ENCODE peak calls at places on chromosomes 4 and X, in six cellular contexts. One of them, this sample, is unnamed.

GRCh38 chr4:37473807-37474206 is 212.4 kb downstream of the RELL1 start:
- DNase-seq in upper lobe of left lung: no peak
- DNase-seq in spleen: no peak
- DNase-seq in HCT116: no peak
- DNase-seq in stomach: no peak
- DNase-seq in sigmoid colon: no peak
- DNase-seq in this sample: no peak

GRCh38 chr4:147518846-147519767 is 38.2 kb downstream of the EDNRA start:
- DNase-seq in upper lobe of left lung: no peak
- DNase-seq in HCT116: peak; percentile 59
- DNase-seq in spleen: no peak
- DNase-seq in sigmoid colon: no peak
- DNase-seq in stomach: peak; percentile 68
- DNase-seq in this sample: no peak

GRCh38 chr4:115101675-115102074 is 11.7 kb downstream of the NDST4 start:
- DNase-seq in spleen: no peak
- DNase-seq in stomach: no peak
- DNase-seq in sigmoid colon: no peak
- DNase-seq in upper lobe of left lung: no peak
- DNase-seq in HCT116: no peak
- DNase-seq in this sample: no peak

GRCh38 chrX:14927391-14927790 is 54.2 kb downstream of the MOSPD2 start:
- DNase-seq in stomach: no peak
- DNase-seq in upper lobe of left lung: no peak
- DNase-seq in spleen: no peak
- DNase-seq in sigmoid colon: no peak
- DNase-seq in HCT116: no peak
- DNase-seq in this sample: no peak

GRCh38 chr4:150002561-150002960 is 75.7 kb upstream of the DCLK2 start:
- DNase-seq in stomach: no peak
- DNase-seq in HCT116: no peak
- DNase-seq in spleen: no peak
- DNase-seq in sigmoid colon: no peak
- DNase-seq in upper lobe of left lung: no peak
- DNase-seq in this sample: no peak

GRCh38 chr4:180456928-180457327 is 1786.3 kb upstream of the TENM3 start:
- DNase-seq in upper lobe of left lung: no peak
- DNase-seq in HCT116: no peak
- DNase-seq in spleen: no peak
- DNase-seq in stomach: no peak
- DNase-seq in sigmoid colon: no peak
- DNase-seq in this sample: no peak

GRCh38 chrX:77061533-77061932 is 385.7 kb upstream of the FGF16 start:
- DNase-seq in HCT116: no peak
- DNase-seq in upper lobe of left lung: no peak
- DNase-seq in spleen: no peak
- DNase-seq in sigmoid colon: no peak
- DNase-seq in stomach: no peak
- DNase-seq in this sample: no peak

GRCh38 chr4:304987-305680 is at the start of gene ZNF732:
- DNase-seq in spleen: no peak
- DNase-seq in HCT116: no peak
- DNase-seq in sigmoid colon: no peak
- DNase-seq in upper lobe of left lung: peak; percentile 72
- DNase-seq in stomach: no peak
- DNase-seq in this sample: no peak

GRCh38 chr4:26067035-26067434 is 153.0 kb downstream of the SMIM20 start:
- DNase-seq in sigmoid colon: no peak
- DNase-seq in upper lobe of left lung: no peak
- DNase-seq in stomach: no peak
- DNase-seq in HCT116: no peak
- DNase-seq in spleen: no peak
- DNase-seq in this sample: no peak

GRCh38 chrX:153722704-153723350 is 1.4 kb downstream of the BCAP31 start:
- DNase-seq in upper lobe of left lung: no peak
- DNase-seq in spleen: peak; percentile 76
- DNase-seq in HCT116: no peak
- DNase-seq in stomach: no peak
- DNase-seq in sigmoid colon: no peak
- DNase-seq in this sample: no peak

GRCh38 chr4:113008726-113009125 is 40.7 kb upstream of the ANK2 start:
- DNase-seq in upper lobe of left lung: no peak
- DNase-seq in HCT116: no peak
- DNase-seq in spleen: no peak
- DNase-seq in stomach: no peak
- DNase-seq in sigmoid colon: no peak
- DNase-seq in this sample: no peak

GRCh38 chr4:88804234-88804633 is 106.6 kb upstream of the NAP1L5 start:
- DNase-seq in HCT116: no peak
- DNase-seq in stomach: no peak
- DNase-seq in upper lobe of left lung: no peak
- DNase-seq in sigmoid colon: no peak
- DNase-seq in spleen: no peak
- DNase-seq in this sample: no peak

GRCh38 chrX:27680726-27681125 is 90.6 kb downstream of the DCAF8L2 start:
- DNase-seq in HCT116: no peak
- DNase-seq in spleen: no peak
- DNase-seq in upper lobe of left lung: no peak
- DNase-seq in stomach: no peak
- DNase-seq in sigmoid colon: no peak
- DNase-seq in this sample: no peak

GRCh38 chrX:119189586-119189985 is 46.5 kb upstream of the PGRMC1 start:
- DNase-seq in stomach: no peak
- DNase-seq in spleen: no peak
- DNase-seq in sigmoid colon: peak; percentile 81
- DNase-seq in HCT116: no peak
- DNase-seq in upper lobe of left lung: no peak
- DNase-seq in this sample: no peak

GRCh38 chr4:80103615-80104014 is 30.6 kb upstream of the ANTXR2 start:
- DNase-seq in upper lobe of left lung: no peak
- DNase-seq in sigmoid colon: no peak
- DNase-seq in HCT116: no peak
- DNase-seq in spleen: no peak
- DNase-seq in stomach: no peak
- DNase-seq in this sample: no peak

GRCh38 chrX:9966775-9967408 is at the start of gene CLDN34:
- DNase-seq in HCT116: no peak
- DNase-seq in stomach: no peak
- DNase-seq in upper lobe of left lung: no peak
- DNase-seq in sigmoid colon: no peak
- DNase-seq in spleen: no peak
- DNase-seq in this sample: no peak

GRCh38 chr4:154660052-154660451 is 47.6 kb upstream of the FGG start:
- DNase-seq in sigmoid colon: no peak
- DNase-seq in stomach: no peak
- DNase-seq in spleen: no peak
- DNase-seq in HCT116: no peak
- DNase-seq in upper lobe of left lung: no peak
- DNase-seq in this sample: no peak

GRCh38 chr4:6606465-6607235 is 31.7 kb downstream of the MAN2B2 start:
- DNase-seq in spleen: no peak
- DNase-seq in sigmoid colon: no peak
- DNase-seq in stomach: no peak
- DNase-seq in HCT116: no peak
- DNase-seq in upper lobe of left lung: no peak
- DNase-seq in this sample: no peak
- TF ChIP-seq POLR2A in spleen: no peak
- TF ChIP-seq POLR2A in sigmoid colon: no peak
- TF ChIP-seq POLR2A in stomach: no peak
- TF ChIP-seq POLR2A in HCT116: no peak
- TF ChIP-seq POLR2A in upper lobe of left lung: no peak
- TF ChIP-seq POLR2A in this sample: no peak

GRCh38 chr4:140042634-140043033 is 111.3 kb downstream of the MAML3 start:
- DNase-seq in HCT116: no peak
- DNase-seq in stomach: no peak
- DNase-seq in spleen: no peak
- DNase-seq in upper lobe of left lung: no peak
- DNase-seq in sigmoid colon: no peak
- DNase-seq in this sample: no peak

GRCh38 chr4:140031706-140032105 is 122.3 kb downstream of the MAML3 start:
- DNase-seq in upper lobe of left lung: no peak
- DNase-seq in sigmoid colon: no peak
- DNase-seq in stomach: no peak
- DNase-seq in spleen: no peak
- DNase-seq in HCT116: no peak
- DNase-seq in this sample: no peak

GRCh38 chr4:140038031-140038533 is 115.9 kb downstream of the MAML3 start:
- DNase-seq in sigmoid colon: no peak
- DNase-seq in stomach: no peak
- DNase-seq in HCT116: no peak
- DNase-seq in spleen: no peak
- DNase-seq in upper lobe of left lung: no peak
- DNase-seq in this sample: no peak

GRCh38 chr4:140037353-140038030 is 116.5 kb downstream of the MAML3 start:
- DNase-seq in upper lobe of left lung: no peak
- DNase-seq in HCT116: no peak
- DNase-seq in stomach: no peak
- DNase-seq in sigmoid colon: no peak
- DNase-seq in spleen: no peak
- DNase-seq in this sample: no peak
- TF ChIP-seq POLR2AphosphoS5 in upper lobe of left lung: no peak
- TF ChIP-seq POLR2AphosphoS5 in HCT116: no peak
- TF ChIP-seq POLR2AphosphoS5 in stomach: no peak
- TF ChIP-seq POLR2AphosphoS5 in sigmoid colon: no peak
- TF ChIP-seq POLR2AphosphoS5 in spleen: no peak
- TF ChIP-seq POLR2AphosphoS5 in this sample: no peak

DNA sequence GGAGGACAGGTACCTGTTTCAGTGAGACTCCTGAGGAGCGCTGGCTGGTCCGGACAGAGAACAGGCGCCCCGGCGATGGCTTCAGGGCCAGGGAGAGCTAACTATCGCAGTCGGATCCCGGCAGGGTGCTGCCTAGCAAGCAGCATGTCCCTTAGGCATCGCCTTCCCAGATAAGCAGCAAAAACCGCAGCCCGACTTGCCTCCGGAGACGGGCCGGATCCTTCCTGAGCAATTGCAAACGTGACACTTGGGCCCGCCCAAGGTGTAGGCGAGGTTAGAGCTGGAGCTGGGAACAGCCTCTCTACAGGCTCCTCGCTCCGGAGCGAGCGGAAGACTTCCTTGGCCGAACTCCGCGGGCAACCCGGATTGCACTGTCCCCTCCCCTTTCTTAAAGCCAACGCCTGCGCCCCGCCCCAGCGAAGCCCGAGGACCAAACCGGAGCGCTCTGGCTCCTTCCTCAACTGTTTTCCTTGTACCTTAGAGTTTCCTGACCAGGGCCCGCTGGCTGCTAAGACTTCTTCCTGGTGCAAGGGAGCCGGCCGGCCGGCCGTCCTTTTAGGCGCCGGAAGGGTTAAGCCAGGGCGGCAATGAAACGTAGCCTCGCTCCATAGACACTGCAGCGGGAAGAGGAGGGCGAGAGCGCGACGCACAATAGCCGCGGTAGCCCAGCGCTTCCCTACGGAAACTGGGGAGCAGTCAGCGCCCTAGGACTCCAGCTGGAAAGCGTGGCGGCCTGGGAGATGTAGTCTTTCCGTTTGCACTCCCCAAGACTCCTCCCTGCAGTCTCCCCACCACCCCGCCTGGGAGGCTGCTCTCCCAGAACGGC is at the start of gene OPHN1:
- DNase-seq in stomach: peak; percentile 82
- DNase-seq in HCT116: peak; percentile 55
- DNase-seq in upper lobe of left lung: peak; percentile 89
- DNase-seq in sigmoid colon: peak; percentile 90
- DNase-seq in spleen: peak; percentile 81
- DNase-seq in this sample: no peak
- TF ChIP-seq POLR2A in stomach: no peak
- TF ChIP-seq POLR2A in HCT116: no peak
- TF ChIP-seq POLR2A in upper lobe of left lung: peak; percentile 15
- TF ChIP-seq POLR2A in sigmoid colon: peak; percentile 42
- TF ChIP-seq POLR2A in spleen: no peak
- TF ChIP-seq POLR2A in this sample: no peak

GRCh38 chrX:71252221-71252620 is 1.7 kb downstream of the ZMYM3 start:
- DNase-seq in HCT116: no peak
- DNase-seq in spleen: no peak
- DNase-seq in upper lobe of left lung: no peak
- DNase-seq in stomach: no peak
- DNase-seq in sigmoid colon: no peak
- DNase-seq in this sample: no peak
- TF ChIP-seq POLR2AphosphoS5 in HCT116: no peak
- TF ChIP-seq POLR2AphosphoS5 in spleen: no peak
- TF ChIP-seq POLR2AphosphoS5 in upper lobe of left lung: no peak
- TF ChIP-seq POLR2AphosphoS5 in stomach: no peak
- TF ChIP-seq POLR2AphosphoS5 in sigmoid colon: no peak
- TF ChIP-seq POLR2AphosphoS5 in this sample: no peak

GRCh38 chr4:17613761-17614415 is 553 bp upstream of the MED28 start:
- DNase-seq in HCT116: no peak
- DNase-seq in sigmoid colon: peak; percentile 76
- DNase-seq in stomach: no peak
- DNase-seq in upper lobe of left lung: no peak
- DNase-seq in spleen: peak; percentile 80
- DNase-seq in this sample: no peak

GRCh38 chr4:17616283-17616682 is 1.8 kb downstream of the MED28 start:
- DNase-seq in sigmoid colon: no peak
- DNase-seq in spleen: no peak
- DNase-seq in stomach: no peak
- DNase-seq in upper lobe of left lung: no peak
- DNase-seq in HCT116: no peak
- DNase-seq in this sample: no peak

GRCh38 chr4:17618926-17619325 is 4.5 kb downstream of the MED28 start:
- DNase-seq in HCT116: no peak
- DNase-seq in upper lobe of left lung: no peak
- DNase-seq in sigmoid colon: no peak
- DNase-seq in spleen: no peak
- DNase-seq in stomach: no peak
- DNase-seq in this sample: no peak

GRCh38 chr4:17619416-17620105 is 5.1 kb downstream of the MED28 start:
- DNase-seq in sigmoid colon: no peak
- DNase-seq in spleen: no peak
- DNase-seq in HCT116: no peak
- DNase-seq in upper lobe of left lung: no peak
- DNase-seq in stomach: no peak
- DNase-seq in this sample: no peak

GRCh38 chr4:17614416-17615299 is at the start of gene MED28:
- DNase-seq in HCT116: peak; percentile 87
- DNase-seq in stomach: peak; percentile 98
- DNase-seq in sigmoid colon: peak; percentile 99
- DNase-seq in upper lobe of left lung: peak; percentile 95
- DNase-seq in spleen: peak; percentile 98
- DNase-seq in this sample: peak; percentile 95
- TF ChIP-seq POLR2A in HCT116: peak; percentile 92
- TF ChIP-seq POLR2A in stomach: peak; percentile 39
- TF ChIP-seq POLR2A in sigmoid colon: peak; percentile 94
- TF ChIP-seq POLR2A in upper lobe of left lung: peak; percentile 88
- TF ChIP-seq POLR2A in spleen: peak; percentile 75
- TF ChIP-seq POLR2A in this sample: peak; percentile 94

GRCh38 chrX:136030357-136031225 is 45.4 kb downstream of the SLC9A6 start:
- DNase-seq in upper lobe of left lung: no peak
- DNase-seq in spleen: no peak
- DNase-seq in HCT116: no peak
- DNase-seq in stomach: no peak
- DNase-seq in sigmoid colon: peak; percentile 94
- DNase-seq in this sample: no peak
- TF ChIP-seq POLR2AphosphoS5 in upper lobe of left lung: no peak
- TF ChIP-seq POLR2AphosphoS5 in spleen: no peak
- TF ChIP-seq POLR2AphosphoS5 in HCT116: no peak
- TF ChIP-seq POLR2AphosphoS5 in stomach: no peak
- TF ChIP-seq POLR2AphosphoS5 in sigmoid colon: peak; percentile 63
- TF ChIP-seq POLR2AphosphoS5 in this sample: no peak

This sample was measured in GM12892.